ENCODE peak calls at places on chromosome 13, in four cellular contexts. R is IMR-90, F is spleen, L is right cardiac atrium. M is an unnamed sample.
A peak's percentile ranks its signal among the peaks of the same experiment; 100 is the strongest.

GRCh38 chr13:56755181-56755580 is 385.5 kb upstream of the PRR20A start:
- DNase-seq in R (no peak), F (no peak), L (no peak), M (no peak)

GRCh38 chr13:107117327-107118012 is 549.5 kb upstream of the ARGLU1 start:
- DNase-seq in R (peak; percentile 50), F (no peak), L (no peak), M (no peak)

GRCh38 chr13:73967397-73968165 is 166.6 kb downstream of the KLF12 start:
- DNase-seq in R (no peak), F (no peak), L (no peak), M (no peak)

GRCh38 chr13:26423634-26424033 is 133.8 kb upstream of the WASF3 start:
- DNase-seq in R (peak; percentile 51), F (no peak), L (peak; percentile 74), M (no peak)

GRCh38 chr13:52845334-52845761 is 3.1 kb downstream of the PCDH8 start:
- DNase-seq in R (no peak), F (no peak), L (no peak), M (no peak)

GRCh38 chr13:113946409-113947181 is 27.3 kb downstream of the C13orf46 start:
- DNase-seq in R (no peak), F (peak; percentile 61), L (peak; percentile 51), M (no peak)

GRCh38 chr13:52862358-52863206 is 14.1 kb upstream of the PCDH8 start:
- DNase-seq in R (no peak), F (no peak), L (no peak), M (no peak)

GRCh38 chr13:99760456-99760855 is 211.1 kb downstream of the ZIC5 start:
- DNase-seq in R (no peak), F (no peak), L (no peak), M (no peak)

GRCh38 chr13:34913040-34913439 is 29.0 kb upstream of the NBEA start:
- DNase-seq in R (no peak), F (no peak), L (no peak), M (no peak)

GRCh38 chr13:27953671-27954405 is 15.3 kb downstream of the CDX2 start:
- DNase-seq in R (peak; percentile 55), F (peak; percentile 92), L (peak; percentile 88), M (peak; percentile 66)

GRCh38 chr13:46679369-46680180 is 117.4 kb downstream of the ESD start:
- DNase-seq in R (peak; percentile 70), F (peak; percentile 84), L (no peak), M (no peak)

GRCh38 chr13:44362394-44363040 is 11.1 kb upstream of the SERP2 start:
- DNase-seq in R (no peak), F (no peak), L (no peak), M (no peak)

GRCh38 chr13:26758496-26759155 is 2.0 kb downstream of the GPR12 start:
- DNase-seq in R (no peak), F (no peak), L (no peak), M (no peak)

GRCh38 chr13:91142572-91142971 is 204.9 kb upstream of the MIR17HG start:
- DNase-seq in R (peak; percentile 1), F (no peak), L (no peak), M (no peak)

GRCh38 chr13:48875071-48875470 is 100.6 kb upstream of the FNDC3A start:
- DNase-seq in R (no peak), F (no peak), L (no peak), M (no peak)

GRCh38 chr13:110519506-110519905 is 42.0 kb downstream of the RAB20 start:
- DNase-seq in R (no peak), F (no peak), L (no peak), M (no peak)

GRCh38 chr13:99307648-99308339 is 595 bp upstream of the GPR183 start:
- DNase-seq in R (peak; percentile 83), F (no peak), L (no peak), M (peak; percentile 74)

GRCh38 chr13:39777021-39777420 is 121.6 kb downstream of the COG6 start:
- DNase-seq in R (no peak), F (no peak), L (no peak), M (no peak)

GRCh38 chr13:36475468-36475867 is 43.2 kb downstream of the CCNA1 start:
- DNase-seq in R (no peak), F (no peak), L (no peak), M (no peak)

GRCh38 chr13:57672168-57672567 is 40.6 kb downstream of the PCDH17 start:
- DNase-seq in R (no peak), F (no peak), L (no peak), M (no peak)

GRCh38 chr13:20415694-20416107 is 110.0 kb downstream of the CRYL1 start:
- DNase-seq in R (no peak), F (no peak), L (no peak), M (no peak)

GRCh38 chr13:48506092-48506701 is 26.7 kb downstream of the RCBTB2 start:
- DNase-seq in R (no peak), F (peak; percentile 83), L (peak; percentile 50), M (no peak)

GRCh38 chr13:34179481-34179880 is 361.5 kb downstream of the RFC3 start:
- DNase-seq in R (peak; percentile 7), F (no peak), L (no peak), M (no peak)

GRCh38 chr13:100098445-100099116 is 9.7 kb downstream of the PCCA start:
- DNase-seq in R (no peak), F (no peak), L (no peak), M (no peak)

GRCh38 chr13:27455331-27455855 is 5.0 kb upstream of the MTIF3 start:
- DNase-seq in R (no peak), F (no peak), L (no peak), M (no peak)

GRCh38 chr13:24650157-24650556 is 30.1 kb upstream of the ATP12A start:
- DNase-seq in R (peak; percentile 40), F (no peak), L (no peak), M (no peak)

GRCh38 chr13:112333756-112334543 is 42.2 kb upstream of the SPACA7 start:
- DNase-seq in R (no peak), F (no peak), L (no peak), M (no peak)

GRCh38 chr13:43640476-43640875 is 146.3 kb downstream of the ENOX1 start:
- DNase-seq in R (no peak), F (no peak), L (no peak), M (no peak)

GRCh38 chr13:75135325-75135825 is 346.6 kb downstream of the TBC1D4 start:
- DNase-seq in R (peak; percentile 93), F (no peak), L (no peak), M (no peak)
- H3K4me3 ChIP-seq in R (no peak overlapping the region), F (no peak overlapping the region), L (no peak overlapping the region), M (no peak overlapping the region)

GRCh38 chr13:32737679-32738078 is 151.4 kb downstream of the PDS5B start:
- DNase-seq in R (no peak), F (no peak), L (no peak), M (no peak)

GRCh38 chr13:32737111-32737571 is 150.9 kb downstream of the PDS5B start:
- DNase-seq in R (no peak), F (no peak), L (no peak), M (no peak)

GRCh38 chr13:32735859-32736258 is 149.6 kb downstream of the PDS5B start:
- DNase-seq in R (no peak), F (no peak), L (no peak), M (no peak)

GRCh38 chr13:32734511-32734910 is 148.3 kb downstream of the PDS5B start:
- DNase-seq in R (peak; percentile 88), F (no peak), L (no peak), M (no peak)

DNA sequence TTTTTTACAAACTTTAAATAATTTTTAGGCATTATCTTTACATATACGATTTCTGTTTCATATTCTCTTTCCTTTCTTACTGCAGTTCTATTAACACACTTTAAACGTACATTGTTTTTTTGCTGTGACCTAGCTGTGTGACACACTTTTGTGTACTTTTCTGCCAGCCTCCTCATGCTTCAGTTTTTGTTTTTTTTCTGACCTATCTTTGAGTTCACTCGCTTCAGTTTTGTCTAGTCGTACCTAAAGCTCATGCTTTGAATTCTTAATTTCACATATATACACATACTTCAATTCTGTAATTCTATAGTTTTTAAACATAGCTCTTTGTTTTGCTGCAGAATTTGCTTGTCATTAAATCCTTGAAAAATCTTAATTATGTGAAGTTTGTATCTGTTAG is 150.4 kb downstream of the PDS5B start:
- DNase-seq in R (no peak), F (no peak), L (no peak), M (no peak)
- H3K4me3 ChIP-seq in R (no peak overlapping the region), F (peak overlapping the region; percentile 19), L (peak overlapping the region; percentile 50), M (no peak overlapping the region)

DNA sequence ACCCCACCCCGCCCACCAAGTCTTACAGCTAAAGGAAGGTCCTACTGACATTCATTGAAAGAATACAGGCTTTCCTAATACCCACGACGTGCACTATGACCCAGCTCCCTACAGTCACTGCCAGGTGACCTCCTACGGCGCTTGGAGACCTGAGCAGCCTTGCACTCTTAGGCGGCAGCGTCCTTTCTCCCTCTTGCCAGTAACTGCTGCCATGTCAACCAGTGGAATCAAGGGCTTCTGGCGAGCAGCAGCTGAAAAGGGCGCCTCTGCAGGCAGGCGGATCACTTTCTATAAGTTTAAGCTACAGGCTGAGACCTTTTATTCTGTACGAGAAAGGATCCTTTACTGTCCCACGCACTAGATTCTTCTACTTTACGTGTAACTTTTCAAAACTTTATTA is 2.0 kb downstream of the KCTD12 start:
- DNase-seq in R (no peak), F (peak; percentile 81), L (peak; percentile 62), M (peak; percentile 56)
- H3K4me3 ChIP-seq in R (peak overlapping the region; percentile 11), F (peak overlapping the region; percentile 80), L (peak overlapping the region; percentile 73), M (peak overlapping the region; percentile 76)

GRCh38 chr13:51613535-51613934 is 29.3 kb downstream of the WDFY2 start:
- DNase-seq in R (no peak), F (no peak), L (no peak), M (no peak)

GRCh38 chr13:51619614-51620013 is 35.4 kb downstream of the WDFY2 start:
- DNase-seq in R (peak; percentile 85), F (no peak), L (no peak), M (no peak)

GRCh38 chr13:51618626-51619025 is 34.4 kb downstream of the WDFY2 start:
- DNase-seq in R (no peak), F (no peak), L (no peak), M (no peak)

GRCh38 chr13:51612867-51613266 is 28.6 kb downstream of the WDFY2 start:
- DNase-seq in R (no peak), F (no peak), L (no peak), M (no peak)

DNA sequence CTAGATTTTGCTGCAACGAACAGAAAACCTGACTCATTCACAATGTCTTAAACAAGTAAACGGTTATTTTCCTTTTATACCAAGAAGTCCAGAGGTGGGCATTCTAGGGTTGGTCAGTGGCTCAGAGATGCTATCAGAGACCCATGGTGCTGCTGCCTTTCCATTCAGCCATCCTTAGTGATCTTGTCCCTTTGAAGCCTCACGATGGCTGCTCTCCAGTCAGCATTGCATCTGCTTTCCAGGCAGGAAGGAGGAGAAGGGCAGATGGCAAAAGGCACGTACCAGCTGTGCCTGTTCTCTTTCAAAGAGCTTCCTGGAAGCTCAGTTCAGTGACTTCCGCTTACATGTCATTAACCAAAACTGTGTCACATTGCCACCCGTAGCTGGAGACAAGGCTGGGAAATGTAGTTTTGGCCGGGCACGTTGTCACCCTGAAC is 30.1 kb downstream of the WDFY2 start:
- DNase-seq in R (no peak), F (peak; percentile 79), L (no peak), M (no peak)
- H3K4me3 ChIP-seq in R (no peak overlapping the region), F (no peak overlapping the region), L (no peak overlapping the region), M (peak overlapping the region; percentile 28)

M was measured in lung.